ENCODE peak calls at places on chromosomes 13 and 19, in eight cellular contexts. One of them, this sample, is unnamed.

GRCh38 chr19:48415395-48415794 is 21.9 kb downstream of the GRIN2D start:
- DNase-seq in transverse colon: peak; percentile 92
- DNase-seq in tibial nerve: peak; percentile 55
- DNase-seq in SK-N-SH: peak; percentile 82
- DNase-seq in A549: no peak
- DNase-seq in K562: peak; percentile 95
- DNase-seq in upper lobe of left lung: peak; percentile 62
- DNase-seq in stomach: peak; percentile 78
- DNase-seq in this sample: peak; percentile 51

GRCh38 chr13:78589206-78589605 is 14.1 kb downstream of the POU4F1 start:
- DNase-seq in K562: peak; percentile 12
- DNase-seq in SK-N-SH: no peak
- DNase-seq in A549: no peak
- DNase-seq in upper lobe of left lung: no peak
- DNase-seq in stomach: no peak
- DNase-seq in tibial nerve: no peak
- DNase-seq in transverse colon: no peak
- DNase-seq in this sample: no peak

GRCh38 chr13:79791471-79792042 is 310.6 kb downstream of the NDFIP2 start:
- DNase-seq in stomach: no peak
- DNase-seq in tibial nerve: no peak
- DNase-seq in transverse colon: no peak
- DNase-seq in SK-N-SH: no peak
- DNase-seq in K562: no peak
- DNase-seq in A549: no peak
- DNase-seq in upper lobe of left lung: peak; percentile 45
- DNase-seq in this sample: no peak

GRCh38 chr13:26584713-26585112 is 27.2 kb downstream of the WASF3 start:
- DNase-seq in tibial nerve: no peak
- DNase-seq in upper lobe of left lung: no peak
- DNase-seq in transverse colon: no peak
- DNase-seq in A549: no peak
- DNase-seq in stomach: no peak
- DNase-seq in K562: no peak
- DNase-seq in SK-N-SH: no peak
- DNase-seq in this sample: no peak

GRCh38 chr13:26759907-26760834 is at the start of gene GPR12:
- DNase-seq in tibial nerve: no peak
- DNase-seq in A549: no peak
- DNase-seq in K562: no peak
- DNase-seq in stomach: no peak
- DNase-seq in SK-N-SH: peak; percentile 66
- DNase-seq in transverse colon: no peak
- DNase-seq in upper lobe of left lung: peak; percentile 79
- DNase-seq in this sample: no peak

GRCh38 chr19:29724102-29724641 is 9.1 kb upstream of the C19orf12 start:
- DNase-seq in stomach: no peak
- DNase-seq in tibial nerve: no peak
- DNase-seq in K562: peak; percentile 23
- DNase-seq in A549: no peak
- DNase-seq in transverse colon: no peak
- DNase-seq in SK-N-SH: no peak
- DNase-seq in upper lobe of left lung: peak; percentile 83
- DNase-seq in this sample: no peak

GRCh38 chr13:50309872-50310594 is 294.8 kb downstream of the KCNRG start:
- DNase-seq in A549: no peak
- DNase-seq in stomach: no peak
- DNase-seq in transverse colon: no peak
- DNase-seq in SK-N-SH: no peak
- DNase-seq in tibial nerve: no peak
- DNase-seq in K562: no peak
- DNase-seq in upper lobe of left lung: no peak
- DNase-seq in this sample: no peak

GRCh38 chr13:114129649-114130062 is 2.8 kb downstream of the RASA3 start:
- DNase-seq in stomach: no peak
- DNase-seq in upper lobe of left lung: no peak
- DNase-seq in A549: no peak
- DNase-seq in K562: no peak
- DNase-seq in SK-N-SH: no peak
- DNase-seq in tibial nerve: no peak
- DNase-seq in transverse colon: no peak
- DNase-seq in this sample: no peak

GRCh38 chr13:28579334-28579733 is 79.6 kb upstream of the POMP start:
- DNase-seq in K562: no peak
- DNase-seq in A549: no peak
- DNase-seq in SK-N-SH: no peak
- DNase-seq in transverse colon: no peak
- DNase-seq in tibial nerve: no peak
- DNase-seq in stomach: no peak
- DNase-seq in upper lobe of left lung: no peak
- DNase-seq in this sample: no peak

GRCh38 chr13:42367836-42368235 is 95.9 kb downstream of the AKAP11 start:
- DNase-seq in SK-N-SH: no peak
- DNase-seq in A549: no peak
- DNase-seq in K562: no peak
- DNase-seq in stomach: no peak
- DNase-seq in tibial nerve: no peak
- DNase-seq in transverse colon: no peak
- DNase-seq in upper lobe of left lung: no peak
- DNase-seq in this sample: no peak

GRCh38 chr19:13537454-13537853 is 31.2 kb upstream of the CACNA1A start:
- DNase-seq in A549: no peak
- DNase-seq in stomach: no peak
- DNase-seq in K562: peak; percentile 14
- DNase-seq in tibial nerve: no peak
- DNase-seq in transverse colon: no peak
- DNase-seq in SK-N-SH: no peak
- DNase-seq in upper lobe of left lung: no peak
- DNase-seq in this sample: no peak

GRCh38 chr13:76812206-76812882 is 73.9 kb downstream of the KCTD12 start:
- DNase-seq in A549: no peak
- DNase-seq in stomach: no peak
- DNase-seq in K562: no peak
- DNase-seq in tibial nerve: peak; percentile 55
- DNase-seq in upper lobe of left lung: no peak
- DNase-seq in transverse colon: no peak
- DNase-seq in SK-N-SH: peak; percentile 55
- DNase-seq in this sample: no peak

GRCh38 chr13:41543664-41544300 is 86.4 kb downstream of the RGCC start:
- DNase-seq in stomach: no peak
- DNase-seq in transverse colon: no peak
- DNase-seq in K562: no peak
- DNase-seq in A549: no peak
- DNase-seq in SK-N-SH: no peak
- DNase-seq in upper lobe of left lung: no peak
- DNase-seq in tibial nerve: no peak
- DNase-seq in this sample: no peak

DNA sequence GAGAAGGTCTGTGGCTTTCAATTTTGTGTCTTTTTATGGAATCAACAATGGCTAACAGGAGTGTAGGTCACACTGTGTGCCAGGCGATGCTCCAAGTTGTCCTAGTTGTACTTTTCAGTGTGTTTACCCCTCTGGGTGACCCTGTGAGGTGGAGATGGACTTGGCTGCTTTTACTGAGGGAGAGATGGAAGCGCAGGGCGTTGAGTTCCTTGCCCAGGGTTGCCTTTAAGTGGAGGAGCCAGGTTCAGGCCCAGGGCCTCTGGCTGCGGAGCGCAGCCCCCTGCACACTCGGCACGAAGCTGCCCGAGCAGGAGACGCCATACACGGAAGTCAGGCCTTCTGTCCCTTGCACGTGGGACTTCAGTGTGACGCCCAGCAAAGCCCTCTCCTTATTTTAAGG is 112.8 kb downstream of the RAB20 start:
- DNase-seq in tibial nerve: no peak
- DNase-seq in transverse colon: no peak
- DNase-seq in A549: no peak
- DNase-seq in upper lobe of left lung: no peak
- DNase-seq in stomach: no peak
- DNase-seq in K562: no peak
- DNase-seq in SK-N-SH: no peak
- DNase-seq in this sample: no peak
- H3K4me1 ChIP-seq in tibial nerve: no peaks in the 10 kb centered on the region
- H3K4me1 ChIP-seq in transverse colon: no peaks in the 10 kb centered on the region
- H3K4me1 ChIP-seq in A549: peaks cover 1% of the 10 kb centered on the region
- H3K4me1 ChIP-seq in upper lobe of left lung: no peaks in the 10 kb centered on the region
- H3K4me1 ChIP-seq in stomach: no peaks in the 10 kb centered on the region
- H3K4me1 ChIP-seq in K562: peaks cover 3% of the 10 kb centered on the region
- H3K4me1 ChIP-seq in SK-N-SH: peaks cover 12% of the 10 kb centered on the region
- H3K4me1 ChIP-seq in this sample: peaks cover 1% of the 10 kb centered on the region

DNA sequence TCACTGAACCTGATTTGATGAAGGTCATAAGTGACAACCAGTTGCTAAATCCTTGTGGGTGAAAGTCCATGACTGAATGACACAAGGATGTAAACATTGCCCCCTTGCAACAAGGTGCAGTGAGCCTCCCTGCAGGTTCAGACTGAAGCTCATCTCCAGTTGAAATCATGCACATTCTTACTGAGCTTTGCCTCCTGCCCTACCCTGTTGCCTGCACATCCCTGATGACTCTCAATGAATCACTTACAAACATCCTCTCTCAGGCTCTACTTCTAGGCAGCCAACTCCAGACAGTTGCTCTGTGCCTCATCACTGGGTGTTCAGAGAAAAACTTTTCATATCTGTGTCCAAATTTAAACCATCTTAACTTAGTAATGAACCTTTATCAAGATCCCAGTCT is 42.6 kb upstream of the ARGLU1 start:
- DNase-seq in upper lobe of left lung: no peak
- DNase-seq in transverse colon: no peak
- DNase-seq in K562: no peak
- DNase-seq in tibial nerve: no peak
- DNase-seq in SK-N-SH: no peak
- DNase-seq in A549: no peak
- DNase-seq in stomach: no peak
- DNase-seq in this sample: no peak
- TF ChIP-seq EP300 in upper lobe of left lung: no peak
- TF ChIP-seq EP300 in transverse colon: no peak
- TF ChIP-seq EP300 in K562: no peak
- TF ChIP-seq EP300 in tibial nerve: no peak
- TF ChIP-seq EP300 in SK-N-SH: no peak
- TF ChIP-seq EP300 in A549: no peak
- TF ChIP-seq EP300 in stomach: no peak
- TF ChIP-seq EP300 in this sample: no peak

GRCh38 chr19:50046649-50047503 is 21.1 kb downstream of the ZNF473 start:
- DNase-seq in tibial nerve: peak; percentile 26
- DNase-seq in A549: no peak
- DNase-seq in K562: peak; percentile 59
- DNase-seq in SK-N-SH: peak; percentile 50
- DNase-seq in transverse colon: peak; percentile 50
- DNase-seq in stomach: peak; percentile 29
- DNase-seq in upper lobe of left lung: no peak
- DNase-seq in this sample: no peak

GRCh38 chr19:50040967-50041366 is 15.2 kb downstream of the ZNF473 start:
- DNase-seq in K562: no peak
- DNase-seq in upper lobe of left lung: no peak
- DNase-seq in stomach: peak; percentile 30
- DNase-seq in tibial nerve: no peak
- DNase-seq in transverse colon: no peak
- DNase-seq in SK-N-SH: no peak
- DNase-seq in A549: no peak
- DNase-seq in this sample: no peak

GRCh38 chr19:50042363-50043024 is 16.7 kb downstream of the ZNF473 start:
- DNase-seq in SK-N-SH: no peak
- DNase-seq in upper lobe of left lung: no peak
- DNase-seq in A549: no peak
- DNase-seq in transverse colon: no peak
- DNase-seq in K562: no peak
- DNase-seq in tibial nerve: no peak
- DNase-seq in stomach: no peak
- DNase-seq in this sample: no peak

GRCh38 chr19:50044922-50045321 is 19.1 kb downstream of the ZNF473 start:
- DNase-seq in tibial nerve: no peak
- DNase-seq in A549: no peak
- DNase-seq in stomach: no peak
- DNase-seq in upper lobe of left lung: no peak
- DNase-seq in SK-N-SH: no peak
- DNase-seq in transverse colon: no peak
- DNase-seq in K562: no peak
- DNase-seq in this sample: no peak

GRCh38 chr19:50043967-50044366 is 18.2 kb downstream of the ZNF473 start:
- DNase-seq in A549: no peak
- DNase-seq in K562: no peak
- DNase-seq in tibial nerve: no peak
- DNase-seq in stomach: no peak
- DNase-seq in transverse colon: no peak
- DNase-seq in SK-N-SH: no peak
- DNase-seq in upper lobe of left lung: no peak
- DNase-seq in this sample: no peak
- H3K9me3 ChIP-seq in A549: peaks cover 100% of the 10 kb centered on the region
- H3K9me3 ChIP-seq in K562: peaks cover 76% of the 10 kb centered on the region
- H3K9me3 ChIP-seq in tibial nerve: no peaks in the 10 kb centered on the region
- H3K9me3 ChIP-seq in stomach: peaks cover 69% of the 10 kb centered on the region
- H3K9me3 ChIP-seq in transverse colon: peaks cover 30% of the 10 kb centered on the region
- H3K9me3 ChIP-seq in SK-N-SH: peaks cover 11% of the 10 kb centered on the region
- H3K9me3 ChIP-seq in upper lobe of left lung: peaks cover 30% of the 10 kb centered on the region
- H3K9me3 ChIP-seq in this sample: peaks cover 23% of the 10 kb centered on the region

GRCh38 chr13:46665243-46665629 is 112.3 kb downstream of the LRCH1 start:
- DNase-seq in tibial nerve: no peak
- DNase-seq in stomach: no peak
- DNase-seq in A549: no peak
- DNase-seq in upper lobe of left lung: no peak
- DNase-seq in transverse colon: no peak
- DNase-seq in K562: no peak
- DNase-seq in SK-N-SH: no peak
- DNase-seq in this sample: no peak

GRCh38 chr13:46664195-46664594 is 111.2 kb downstream of the LRCH1 start:
- DNase-seq in SK-N-SH: no peak
- DNase-seq in A549: no peak
- DNase-seq in upper lobe of left lung: no peak
- DNase-seq in tibial nerve: no peak
- DNase-seq in K562: no peak
- DNase-seq in stomach: no peak
- DNase-seq in transverse colon: no peak
- DNase-seq in this sample: no peak

GRCh38 chr13:46663216-46663615 is 110.2 kb downstream of the LRCH1 start:
- DNase-seq in upper lobe of left lung: no peak
- DNase-seq in tibial nerve: no peak
- DNase-seq in SK-N-SH: no peak
- DNase-seq in K562: no peak
- DNase-seq in stomach: no peak
- DNase-seq in A549: no peak
- DNase-seq in transverse colon: no peak
- DNase-seq in this sample: no peak

GRCh38 chr13:46662690-46663089 is 109.7 kb downstream of the LRCH1 start:
- DNase-seq in A549: no peak
- DNase-seq in SK-N-SH: no peak
- DNase-seq in tibial nerve: no peak
- DNase-seq in transverse colon: no peak
- DNase-seq in stomach: no peak
- DNase-seq in K562: no peak
- DNase-seq in upper lobe of left lung: no peak
- DNase-seq in this sample: no peak

DNA sequence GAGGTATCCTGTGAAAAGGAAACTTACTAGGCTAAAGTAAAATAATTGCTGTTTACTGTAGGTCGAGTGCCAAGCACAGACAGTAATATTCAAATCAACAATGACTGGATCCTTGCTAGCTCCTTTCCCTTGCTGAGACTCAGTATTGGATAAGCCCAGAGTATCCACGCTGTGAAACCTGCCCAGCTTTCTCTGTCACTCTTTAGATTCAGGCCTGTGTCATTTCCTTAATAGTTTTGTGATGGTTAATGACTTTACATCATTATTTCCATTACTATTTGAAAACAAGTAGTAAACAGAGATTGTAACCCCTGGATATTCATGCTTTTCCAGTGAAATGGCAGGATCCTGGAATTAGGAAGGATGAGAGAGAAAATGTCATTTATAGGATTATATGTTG is 110.7 kb downstream of the LRCH1 start:
- DNase-seq in stomach: no peak
- DNase-seq in SK-N-SH: no peak
- DNase-seq in K562: no peak
- DNase-seq in upper lobe of left lung: no peak
- DNase-seq in A549: no peak
- DNase-seq in tibial nerve: no peak
- DNase-seq in transverse colon: no peak
- DNase-seq in this sample: no peak
- H3K4me1 ChIP-seq in stomach: peaks cover 68% of the 10 kb centered on the region
- H3K4me1 ChIP-seq in SK-N-SH: peaks cover 16% of the 10 kb centered on the region
- H3K4me1 ChIP-seq in K562: no peaks in the 10 kb centered on the region
- H3K4me1 ChIP-seq in upper lobe of left lung: peaks cover 32% of the 10 kb centered on the region
- H3K4me1 ChIP-seq in A549: peaks cover 96% of the 10 kb centered on the region
- H3K4me1 ChIP-seq in tibial nerve: no peaks in the 10 kb centered on the region
- H3K4me1 ChIP-seq in transverse colon: peaks cover 88% of the 10 kb centered on the region
- H3K4me1 ChIP-seq in this sample: peaks cover 7% of the 10 kb centered on the region

This sample was measured in ovary.